ENCODE peak calls at places on chromosomes 4 and X, in nine cellular contexts. X is HCT116, S is NB4, G is A549, R is ovary, J is uterus, C is tibial nerve, D is lower leg skin, B is body of pancreas. Y is an unnamed sample.

GRCh38 chr4:40200881-40201797 is 4.3 kb downstream of the RHOH start:
- DNase-seq in J (no peak), S (peak), R (no peak), C (no peak), B (no peak), X (no peak), D (no peak), G (no peak), Y (no peak)

GRCh38 chr4:76623217-76624060 is 188.4 kb downstream of the SHROOM3 start:
- DNase-seq in X (no peak), G (no peak), R (no peak), D (no peak), S (no peak), C (no peak), J (no peak), B (no peak), Y (no peak)

GRCh38 chrX:105564536-105564935 is 257.8 kb upstream of the NRK start:
- DNase-seq in B (no peak), C (no peak), G (no peak), J (no peak), R (no peak), S (peak), X (no peak), D (no peak), Y (no peak)

GRCh38 chr4:137678796-137679195 is 146.5 kb upstream of the PCDH18 start:
- DNase-seq in C (no peak), B (no peak), S (peak), R (no peak), J (no peak), D (no peak), X (no peak), G (no peak), Y (no peak)

GRCh38 chr4:163165217-163166017 is 1.3 kb downstream of the NAF1 start:
- DNase-seq in B (no peak), C (no peak), D (no peak), G (no peak), J (no peak), R (no peak), S (peak), X (no peak), Y (no peak)

GRCh38 chrX:153392642-153393321 is 8.4 kb downstream of the PNMA6E start:
- DNase-seq in S (no peak), D (no peak), C (no peak), G (no peak), X (no peak), B (no peak), J (no peak), R (no peak), Y (no peak)

GRCh38 chr4:5052726-5053425 is 1.6 kb downstream of the STK32B start:
- DNase-seq in S (no peak), X (no peak), G (no peak), D (peak), C (no peak), B (no peak), R (no peak), J (no peak), Y (no peak)

GRCh38 chr4:68147079-68147478 is 17.4 kb upstream of the TMPRSS11F start:
- DNase-seq in B (no peak), D (no peak), C (no peak), R (no peak), J (no peak), S (no peak), G (no peak), X (no peak), Y (no peak)

GRCh38 chrX:12975999-12976558 is 1.2 kb downstream of the TMSB4X start:
- DNase-seq in B (peak), D (no peak), J (peak), R (peak), S (peak), C (no peak), X (no peak), G (peak), Y (no peak)

GRCh38 chr4:67558493-67558892 is at the start of gene STAP1:
- DNase-seq in J (no peak), S (peak), R (no peak), G (no peak), D (no peak), B (no peak), C (no peak), X (no peak), Y (no peak)

GRCh38 chr4:185203380-185204237 is at the start of gene CFAP97:
- DNase-seq in S (peak), J (peak), X (peak), G (peak), D (peak), B (peak), C (peak), R (peak), Y (no peak)
- TF ChIP-seq POLR2A in S (peak), J (peak), X (peak), G (no peak), D (peak), B (peak), C (peak), R (peak), Y (peak)

GRCh38 chr4:98928131-98928504 is 815 bp downstream of the EIF4E start:
- DNase-seq in J (peak), G (peak), C (no peak), D (peak), X (peak), B (peak), R (peak), S (peak), Y (peak)

GRCh38 chr4:98930311-98930865 is 1.5 kb upstream of the EIF4E start:
- DNase-seq in C (no peak), R (no peak), D (no peak), G (no peak), S (peak), B (no peak), X (no peak), J (no peak), Y (no peak)

GRCh38 chr4:98932539-98932938 is 3.6 kb upstream of the EIF4E start:
- DNase-seq in S (peak), J (no peak), R (no peak), G (no peak), B (no peak), X (no peak), D (no peak), C (no peak), Y (no peak)

GRCh38 chr4:98928505-98929340 is at the start of gene EIF4E:
- DNase-seq in X (peak), G (peak), B (peak), R (peak), D (peak), C (peak), J (peak), S (peak), Y (peak)

GRCh38 chr4:98929341-98930267 is 671 bp upstream of the EIF4E start:
- DNase-seq in J (peak), G (peak), X (peak), D (peak), S (peak), B (peak), C (no peak), R (peak), Y (peak)
- TF ChIP-seq POLR2A in J (peak), G (peak), X (peak), D (no peak), S (peak), B (peak), C (no peak), R (peak), Y (peak)

DNA sequence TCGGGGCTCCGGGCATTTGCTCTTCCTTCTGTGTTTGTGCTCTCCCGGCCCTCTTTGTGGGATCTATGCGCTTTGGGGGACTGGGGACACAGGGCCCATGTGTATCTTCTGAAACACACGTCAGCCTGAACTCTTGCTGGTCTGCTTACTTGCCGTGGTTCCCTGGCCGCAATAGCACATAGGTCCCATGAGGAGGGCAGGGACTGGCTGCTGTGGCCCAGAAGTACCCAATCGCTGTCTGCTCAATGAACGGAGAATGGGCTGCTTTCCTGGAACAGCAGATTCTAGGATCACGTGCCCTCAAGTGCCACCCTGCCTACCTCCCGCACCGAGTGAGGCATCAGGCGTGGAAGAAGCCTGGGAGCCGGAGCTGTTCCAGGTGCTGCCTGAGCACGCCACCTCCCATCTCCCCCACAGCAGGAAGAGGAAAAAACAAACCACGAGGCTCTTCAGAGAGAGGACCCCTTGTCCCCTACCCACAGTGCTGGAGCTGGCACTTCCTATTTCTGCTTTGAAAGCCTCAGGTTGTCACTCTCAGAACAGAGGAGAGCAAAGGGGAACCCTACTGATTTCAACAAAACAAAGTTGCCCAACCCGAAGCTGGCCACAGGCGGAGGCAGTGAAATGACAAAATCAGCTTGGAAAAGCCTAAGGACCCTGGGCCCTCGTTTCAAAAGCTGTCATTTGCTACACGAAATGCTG is 3.8 kb downstream of the G6PD start:
- DNase-seq in R (no peak), S (peak), B (no peak), C (no peak), X (no peak), D (no peak), J (no peak), G (peak), Y (no peak)
- TF ChIP-seq POLR2A in R (no peak), S (no peak), B (no peak), C (no peak), X (no peak), D (no peak), J (no peak), G (peak), Y (no peak)

GRCh38 chr4:26287748-26288147 is 33.1 kb upstream of the RBPJ start:
- DNase-seq in X (no peak), S (peak), G (no peak), J (no peak), B (no peak), C (no peak), R (no peak), D (no peak), Y (no peak)

GRCh38 chr4:26285272-26285671 is 35.5 kb upstream of the RBPJ start:
- DNase-seq in B (no peak), X (no peak), J (no peak), G (no peak), R (no peak), S (no peak), C (no peak), D (no peak), Y (no peak)

GRCh38 chr4:26290276-26290675 is 30.5 kb upstream of the RBPJ start:
- DNase-seq in B (no peak), D (no peak), S (no peak), X (no peak), C (no peak), G (no peak), J (no peak), R (no peak), Y (no peak)

GRCh38 chr4:26289421-26289820 is 31.4 kb upstream of the RBPJ start:
- DNase-seq in B (no peak), X (no peak), D (no peak), G (no peak), J (no peak), S (no peak), C (no peak), R (no peak), Y (no peak)

GRCh38 chr4:26288308-26288982 is 32.4 kb upstream of the RBPJ start:
- DNase-seq in S (peak), C (no peak), R (no peak), G (no peak), B (no peak), J (no peak), D (no peak), X (no peak), Y (peak)
- TF ChIP-seq POLR2A in S (peak), C (no peak), R (no peak), G (no peak), B (no peak), J (no peak), D (no peak), X (no peak), Y (no peak)

GRCh38 chrX:45849261-45849660 is 648.6 kb upstream of the DIPK2B start:
- DNase-seq in J (no peak), C (no peak), D (no peak), S (peak), B (peak), X (peak), R (no peak), G (peak), Y (no peak)

GRCh38 chrX:45850775-45851433 is 650.2 kb upstream of the DIPK2B start:
- DNase-seq in B (peak), S (peak), X (no peak), C (no peak), G (peak), R (peak), D (peak), J (peak), Y (no peak)

GRCh38 chrX:45852884-45853283 is 652.2 kb upstream of the DIPK2B start:
- DNase-seq in R (no peak), X (no peak), D (no peak), S (no peak), B (no peak), C (no peak), J (no peak), G (no peak), Y (no peak)

GRCh38 chrX:45850197-45850774 is 649.6 kb upstream of the DIPK2B start:
- DNase-seq in R (no peak), B (peak), C (no peak), G (no peak), S (peak), D (no peak), X (no peak), J (peak), Y (no peak)

DNA sequence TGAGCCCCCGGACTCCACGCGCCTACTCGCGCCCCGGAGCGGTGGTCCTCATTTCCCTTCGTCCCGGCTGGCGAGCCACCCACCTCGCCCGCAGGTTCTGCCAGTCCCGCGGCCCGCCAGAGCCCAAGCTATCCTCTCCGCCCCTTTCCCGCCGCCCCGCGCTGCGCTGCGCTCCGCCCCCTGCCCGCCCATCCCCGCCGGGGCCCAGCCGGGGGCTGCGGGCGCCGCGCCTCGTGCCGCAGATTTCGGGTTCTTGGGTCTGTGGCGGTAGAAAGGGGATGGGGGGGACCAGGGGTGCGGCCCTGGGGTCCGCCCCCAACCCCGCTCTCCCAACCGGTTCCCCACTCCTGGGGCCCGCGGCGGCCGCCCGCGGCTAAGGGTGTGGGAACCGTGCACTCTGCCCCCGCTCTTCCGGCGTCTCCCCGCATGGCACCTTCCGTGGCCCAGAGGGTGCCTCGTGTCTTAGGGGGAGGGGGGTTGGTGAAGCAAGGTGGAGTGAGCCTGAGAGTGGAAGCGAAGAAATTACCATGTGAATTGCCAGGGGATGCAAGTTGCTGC is 650.8 kb upstream of the DIPK2B start:
- DNase-seq in X (peak), J (peak), C (no peak), G (peak), R (peak), B (peak), D (peak), S (peak), Y (no peak)
- TF ChIP-seq POLR2A in X (no peak), J (no peak), C (no peak), G (peak), R (no peak), B (no peak), D (no peak), S (peak), Y (peak)

DNA sequence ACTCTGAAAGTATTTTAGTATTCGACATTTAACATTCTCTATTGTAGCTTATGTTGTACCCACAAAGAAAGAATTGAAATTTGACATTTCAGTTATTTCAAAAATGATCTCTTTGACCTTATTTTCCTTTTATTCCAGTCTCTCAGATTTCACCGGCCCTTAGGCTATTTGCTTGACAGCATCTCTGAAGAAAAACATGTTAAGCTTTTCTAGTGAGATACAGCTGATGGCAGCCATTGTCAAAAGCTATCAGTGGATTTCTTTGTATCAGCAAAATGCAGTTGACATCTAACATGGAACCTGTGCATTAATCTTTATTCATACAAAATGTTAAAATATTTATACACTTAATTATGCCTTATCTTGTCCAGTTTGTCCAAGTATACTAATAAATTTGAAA is 16.7 kb downstream of the ZAR1 start:
- DNase-seq in B (no peak), G (no peak), J (no peak), R (no peak), D (no peak), X (no peak), S (no peak), C (no peak), Y (no peak)
- TF ChIP-seq POLR2A in B (no peak), G (no peak), J (no peak), R (no peak), D (no peak), X (no peak), S (no peak), C (no peak), Y (no peak)

GRCh38 chr4:25312496-25313193 is at the start of gene ZCCHC4:
- DNase-seq in R (peak), J (peak), C (peak), S (peak), D (peak), X (peak), G (peak), B (peak), Y (peak)
- TF ChIP-seq POLR2A in R (peak), J (no peak), C (no peak), S (peak), D (no peak), X (peak), G (peak), B (peak), Y (peak)

GRCh38 chr4:152959080-152959479 is 23.0 kb downstream of the FHDC1 start:
- DNase-seq in D (no peak), S (no peak), X (no peak), R (no peak), B (no peak), C (no peak), J (no peak), G (no peak), Y (no peak)

GRCh38 chr4:152957437-152958185 is 21.5 kb downstream of the FHDC1 start:
- DNase-seq in S (no peak), C (no peak), D (no peak), R (peak), G (no peak), X (no peak), B (peak), J (peak), Y (no peak)

GRCh38 chr4:152953514-152953913 is 17.4 kb downstream of the FHDC1 start:
- DNase-seq in C (no peak), S (no peak), B (no peak), G (no peak), J (no peak), X (no peak), R (no peak), D (no peak), Y (no peak)

GRCh38 chr4:152956167-152956566 is 20.0 kb downstream of the FHDC1 start:
- DNase-seq in D (no peak), J (no peak), B (no peak), S (no peak), G (no peak), C (no peak), X (no peak), R (no peak), Y (no peak)

GRCh38 chr4:152956650-152957436 is 20.7 kb downstream of the FHDC1 start:
- DNase-seq in X (no peak), S (no peak), C (no peak), D (no peak), B (no peak), G (no peak), R (peak), J (no peak), Y (no peak)
- TF ChIP-seq POLR2A in X (no peak), S (no peak), C (no peak), D (no peak), B (no peak), G (no peak), R (no peak), J (no peak), Y (no peak)

GRCh38 chr4:37826282-37827029 is at the start of gene PGM2:
- DNase-seq in J (peak), X (peak), S (peak), D (peak), B (peak), C (peak), G (peak), R (peak), Y (peak)
- TF ChIP-seq POLR2A in J (peak), X (peak), S (peak), D (no peak), B (peak), C (peak), G (peak), R (peak), Y (peak)

GRCh38 chrX:78102100-78102499 is 1.9 kb upstream of the PGK1 start:
- DNase-seq in C (no peak), B (no peak), X (no peak), S (no peak), D (no peak), J (no peak), R (no peak), G (no peak), Y (no peak)

GRCh38 chrX:78104447-78105176 is 564 bp downstream of the PGK1 start:
- DNase-seq in C (no peak), R (peak), X (no peak), D (peak), J (peak), G (peak), B (peak), S (peak), Y (peak)

GRCh38 chrX:78103001-78103634 is 930 bp upstream of the PGK1 start:
- DNase-seq in B (no peak), C (no peak), D (no peak), G (no peak), R (no peak), J (no peak), S (no peak), X (no peak), Y (no peak)

GRCh38 chrX:78105944-78106650 is 2.0 kb downstream of the PGK1 start:
- DNase-seq in D (no peak), C (no peak), S (peak), B (no peak), X (no peak), R (no peak), J (no peak), G (no peak), Y (no peak)

DNA sequence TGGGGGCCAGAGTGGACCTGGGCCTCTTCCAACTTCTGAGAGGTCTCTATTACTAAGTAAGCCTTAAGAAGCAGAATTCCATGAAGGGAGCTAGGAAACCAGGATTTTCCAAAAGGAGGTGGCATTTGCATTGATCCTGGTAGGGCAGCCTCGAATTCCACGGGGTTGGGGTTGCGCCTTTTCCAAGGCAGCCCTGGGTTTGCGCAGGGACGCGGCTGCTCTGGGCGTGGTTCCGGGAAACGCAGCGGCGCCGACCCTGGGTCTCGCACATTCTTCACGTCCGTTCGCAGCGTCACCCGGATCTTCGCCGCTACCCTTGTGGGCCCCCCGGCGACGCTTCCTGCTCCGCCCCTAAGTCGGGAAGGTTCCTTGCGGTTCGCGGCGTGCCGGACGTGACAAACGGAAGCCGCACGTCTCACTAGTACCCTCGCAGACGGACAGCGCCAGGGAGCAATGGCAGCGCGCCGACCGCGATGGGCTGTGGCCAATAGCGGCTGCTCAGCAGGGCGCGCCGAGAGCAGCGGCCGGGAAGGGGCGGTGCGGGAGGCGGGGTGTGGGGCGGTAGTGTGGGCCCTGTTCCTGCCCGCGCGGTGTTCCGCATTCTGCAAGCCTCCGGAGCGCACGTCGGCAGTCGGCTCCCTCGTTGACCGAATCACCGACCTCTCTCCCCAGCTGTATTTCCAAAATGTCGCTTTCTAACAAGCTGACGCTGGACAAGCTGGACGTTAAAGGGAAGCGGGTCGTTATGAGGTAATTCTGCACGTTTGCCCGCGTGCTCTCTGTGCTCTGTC is at the start of gene PGK1:
- DNase-seq in G (peak), J (peak), X (peak), R (peak), B (peak), C (peak), S (peak), D (peak), Y (peak)
- TF ChIP-seq POLR2A in G (peak), J (peak), X (peak), R (peak), B (peak), C (peak), S (peak), D (no peak), Y (peak)

Y was measured in H54.